ENCODE peak calls at places on chromosome 2, in four cellular contexts. One of them, this sample, is unnamed.

GRCh38 chr2:85154048-85154753 is 21.0 kb downstream of the TCF7L1 start:
- DNase-seq in NCI-H460: no peak
- DNase-seq in EL: no peak
- DNase-seq in stimulated activated CD4-positive, alpha-beta T cell treated with anti-CD3 and anti-CD28 coated beads, Interleukin-12 subunit alpha, Interleukin-12 subunit beta, amount 100 ng/mL, for 24 hours: no peak
- DNase-seq in this sample: no peak

GRCh38 chr2:204763974-204764703 is 218.9 kb downstream of the PARD3B start:
- DNase-seq in EL: no peak
- DNase-seq in stimulated activated CD4-positive, alpha-beta T cell treated with anti-CD3 and anti-CD28 coated beads, Interleukin-12 subunit alpha, Interleukin-12 subunit beta, amount 100 ng/mL, for 24 hours: no peak
- DNase-seq in NCI-H460: no peak
- DNase-seq in this sample: no peak

GRCh38 chr2:58923869-58924268 is 682.7 kb upstream of the FANCL start:
- DNase-seq in EL: peak
- DNase-seq in NCI-H460: no peak
- DNase-seq in stimulated activated CD4-positive, alpha-beta T cell treated with anti-CD3 and anti-CD28 coated beads, Interleukin-12 subunit alpha, Interleukin-12 subunit beta, amount 100 ng/mL, for 24 hours: no peak
- DNase-seq in this sample: peak

GRCh38 chr2:83342860-83343329 is 1116.2 kb downstream of the SUCLG1 start:
- DNase-seq in NCI-H460: no peak
- DNase-seq in EL: no peak
- DNase-seq in stimulated activated CD4-positive, alpha-beta T cell treated with anti-CD3 and anti-CD28 coated beads, Interleukin-12 subunit alpha, Interleukin-12 subunit beta, amount 100 ng/mL, for 24 hours: no peak
- DNase-seq in this sample: no peak

GRCh38 chr2:3212984-3213383 is 164.6 kb downstream of the EIPR1 start:
- DNase-seq in EL: no peak
- DNase-seq in NCI-H460: no peak
- DNase-seq in stimulated activated CD4-positive, alpha-beta T cell treated with anti-CD3 and anti-CD28 coated beads, Interleukin-12 subunit alpha, Interleukin-12 subunit beta, amount 100 ng/mL, for 24 hours: no peak
- DNase-seq in this sample: no peak

GRCh38 chr2:20611077-20611843 is 39.6 kb downstream of the HS1BP3 start:
- DNase-seq in stimulated activated CD4-positive, alpha-beta T cell treated with anti-CD3 and anti-CD28 coated beads, Interleukin-12 subunit alpha, Interleukin-12 subunit beta, amount 100 ng/mL, for 24 hours: no peak
- DNase-seq in EL: peak
- DNase-seq in NCI-H460: no peak
- DNase-seq in this sample: peak

GRCh38 chr2:113390133-113390849 is 47.2 kb upstream of the ZNG1B start:
- DNase-seq in NCI-H460: peak
- DNase-seq in EL: peak
- DNase-seq in stimulated activated CD4-positive, alpha-beta T cell treated with anti-CD3 and anti-CD28 coated beads, Interleukin-12 subunit alpha, Interleukin-12 subunit beta, amount 100 ng/mL, for 24 hours: peak
- DNase-seq in this sample: peak

GRCh38 chr2:208306291-208306690 is 40.2 kb downstream of the PIKFYVE start:
- DNase-seq in stimulated activated CD4-positive, alpha-beta T cell treated with anti-CD3 and anti-CD28 coated beads, Interleukin-12 subunit alpha, Interleukin-12 subunit beta, amount 100 ng/mL, for 24 hours: no peak
- DNase-seq in NCI-H460: no peak
- DNase-seq in EL: peak
- DNase-seq in this sample: peak

GRCh38 chr2:7427293-7428060 is 510.3 kb downstream of the RNF144A start:
- DNase-seq in NCI-H460: peak
- DNase-seq in stimulated activated CD4-positive, alpha-beta T cell treated with anti-CD3 and anti-CD28 coated beads, Interleukin-12 subunit alpha, Interleukin-12 subunit beta, amount 100 ng/mL, for 24 hours: no peak
- DNase-seq in EL: peak
- DNase-seq in this sample: peak

GRCh38 chr2:210961249-210961648 is 404.9 kb downstream of the CPS1 start:
- DNase-seq in NCI-H460: no peak
- DNase-seq in EL: no peak
- DNase-seq in stimulated activated CD4-positive, alpha-beta T cell treated with anti-CD3 and anti-CD28 coated beads, Interleukin-12 subunit alpha, Interleukin-12 subunit beta, amount 100 ng/mL, for 24 hours: no peak
- DNase-seq in this sample: no peak

GRCh38 chr2:228652366-228652765 is 470.9 kb upstream of the SPHKAP start:
- DNase-seq in stimulated activated CD4-positive, alpha-beta T cell treated with anti-CD3 and anti-CD28 coated beads, Interleukin-12 subunit alpha, Interleukin-12 subunit beta, amount 100 ng/mL, for 24 hours: no peak
- DNase-seq in EL: peak
- DNase-seq in NCI-H460: no peak
- DNase-seq in this sample: peak

GRCh38 chr2:224997802-224998201 is 44.5 kb downstream of the DOCK10 start:
- DNase-seq in stimulated activated CD4-positive, alpha-beta T cell treated with anti-CD3 and anti-CD28 coated beads, Interleukin-12 subunit alpha, Interleukin-12 subunit beta, amount 100 ng/mL, for 24 hours: no peak
- DNase-seq in NCI-H460: no peak
- DNase-seq in EL: no peak
- DNase-seq in this sample: peak

GRCh38 chr2:236979664-236980063 is 106.0 kb upstream of the COPS8 start:
- DNase-seq in EL: no peak
- DNase-seq in stimulated activated CD4-positive, alpha-beta T cell treated with anti-CD3 and anti-CD28 coated beads, Interleukin-12 subunit alpha, Interleukin-12 subunit beta, amount 100 ng/mL, for 24 hours: no peak
- DNase-seq in NCI-H460: no peak
- DNase-seq in this sample: no peak

GRCh38 chr2:29522951-29523669 is 398.3 kb downstream of the ALK start:
- DNase-seq in NCI-H460: no peak
- DNase-seq in stimulated activated CD4-positive, alpha-beta T cell treated with anti-CD3 and anti-CD28 coated beads, Interleukin-12 subunit alpha, Interleukin-12 subunit beta, amount 100 ng/mL, for 24 hours: no peak
- DNase-seq in EL: peak
- DNase-seq in this sample: peak

GRCh38 chr2:138445227-138445626 is 56.3 kb upstream of the SPOPL start:
- DNase-seq in stimulated activated CD4-positive, alpha-beta T cell treated with anti-CD3 and anti-CD28 coated beads, Interleukin-12 subunit alpha, Interleukin-12 subunit beta, amount 100 ng/mL, for 24 hours: no peak
- DNase-seq in EL: no peak
- DNase-seq in NCI-H460: no peak
- DNase-seq in this sample: no peak

GRCh38 chr2:228268756-228269155 is 87.3 kb upstream of the SPHKAP start:
- DNase-seq in EL: no peak
- DNase-seq in stimulated activated CD4-positive, alpha-beta T cell treated with anti-CD3 and anti-CD28 coated beads, Interleukin-12 subunit alpha, Interleukin-12 subunit beta, amount 100 ng/mL, for 24 hours: no peak
- DNase-seq in NCI-H460: no peak
- DNase-seq in this sample: no peak

GRCh38 chr2:159026170-159026569 is 57.7 kb downstream of the TANC1 start:
- DNase-seq in NCI-H460: no peak
- DNase-seq in stimulated activated CD4-positive, alpha-beta T cell treated with anti-CD3 and anti-CD28 coated beads, Interleukin-12 subunit alpha, Interleukin-12 subunit beta, amount 100 ng/mL, for 24 hours: no peak
- DNase-seq in EL: no peak
- DNase-seq in this sample: no peak

GRCh38 chr2:205427112-205427511 is 255.2 kb upstream of the NRP2 start:
- DNase-seq in NCI-H460: no peak
- DNase-seq in stimulated activated CD4-positive, alpha-beta T cell treated with anti-CD3 and anti-CD28 coated beads, Interleukin-12 subunit alpha, Interleukin-12 subunit beta, amount 100 ng/mL, for 24 hours: no peak
- DNase-seq in EL: peak
- DNase-seq in this sample: no peak

GRCh38 chr2:159290289-159290907 is 3.9 kb upstream of the WDSUB1 start:
- DNase-seq in NCI-H460: peak
- DNase-seq in EL: peak
- DNase-seq in stimulated activated CD4-positive, alpha-beta T cell treated with anti-CD3 and anti-CD28 coated beads, Interleukin-12 subunit alpha, Interleukin-12 subunit beta, amount 100 ng/mL, for 24 hours: no peak
- DNase-seq in this sample: peak

GRCh38 chr2:224572338-224572737 is 12.8 kb downstream of the CUL3 start:
- DNase-seq in NCI-H460: no peak
- DNase-seq in EL: no peak
- DNase-seq in stimulated activated CD4-positive, alpha-beta T cell treated with anti-CD3 and anti-CD28 coated beads, Interleukin-12 subunit alpha, Interleukin-12 subunit beta, amount 100 ng/mL, for 24 hours: no peak
- DNase-seq in this sample: no peak

GRCh38 chr2:17326717-17327116 is 191.5 kb downstream of the RAD51AP2 start:
- DNase-seq in NCI-H460: no peak
- DNase-seq in stimulated activated CD4-positive, alpha-beta T cell treated with anti-CD3 and anti-CD28 coated beads, Interleukin-12 subunit alpha, Interleukin-12 subunit beta, amount 100 ng/mL, for 24 hours: no peak
- DNase-seq in EL: no peak
- DNase-seq in this sample: no peak

GRCh38 chr2:177165103-177165583 is 47.5 kb upstream of the HNRNPA3 start:
- DNase-seq in stimulated activated CD4-positive, alpha-beta T cell treated with anti-CD3 and anti-CD28 coated beads, Interleukin-12 subunit alpha, Interleukin-12 subunit beta, amount 100 ng/mL, for 24 hours: no peak
- DNase-seq in EL: peak
- DNase-seq in NCI-H460: peak
- DNase-seq in this sample: peak

GRCh38 chr2:217797661-217798069 is 205.1 kb downstream of the TNS1 start:
- DNase-seq in stimulated activated CD4-positive, alpha-beta T cell treated with anti-CD3 and anti-CD28 coated beads, Interleukin-12 subunit alpha, Interleukin-12 subunit beta, amount 100 ng/mL, for 24 hours: no peak
- DNase-seq in EL: no peak
- DNase-seq in NCI-H460: no peak
- DNase-seq in this sample: no peak

GRCh38 chr2:162524849-162525248 is 180.9 kb downstream of the GCA start:
- DNase-seq in stimulated activated CD4-positive, alpha-beta T cell treated with anti-CD3 and anti-CD28 coated beads, Interleukin-12 subunit alpha, Interleukin-12 subunit beta, amount 100 ng/mL, for 24 hours: no peak
- DNase-seq in EL: no peak
- DNase-seq in NCI-H460: no peak
- DNase-seq in this sample: no peak

GRCh38 chr2:240187989-240188590 is 47.6 kb upstream of the OTOS start:
- DNase-seq in EL: no peak
- DNase-seq in stimulated activated CD4-positive, alpha-beta T cell treated with anti-CD3 and anti-CD28 coated beads, Interleukin-12 subunit alpha, Interleukin-12 subunit beta, amount 100 ng/mL, for 24 hours: no peak
- DNase-seq in NCI-H460: no peak
- DNase-seq in this sample: no peak

GRCh38 chr2:9167718-9168657 is 38.6 kb upstream of the ASAP2 start:
- DNase-seq in EL: no peak
- DNase-seq in NCI-H460: no peak
- DNase-seq in stimulated activated CD4-positive, alpha-beta T cell treated with anti-CD3 and anti-CD28 coated beads, Interleukin-12 subunit alpha, Interleukin-12 subunit beta, amount 100 ng/mL, for 24 hours: no peak
- DNase-seq in this sample: no peak

GRCh38 chr2:216905649-216906048 is 45.8 kb upstream of the TNP1 start:
- DNase-seq in EL: no peak
- DNase-seq in stimulated activated CD4-positive, alpha-beta T cell treated with anti-CD3 and anti-CD28 coated beads, Interleukin-12 subunit alpha, Interleukin-12 subunit beta, amount 100 ng/mL, for 24 hours: no peak
- DNase-seq in NCI-H460: no peak
- DNase-seq in this sample: no peak

GRCh38 chr2:105038383-105039061 is 653 bp downstream of the MRPS9 start:
- DNase-seq in EL: peak
- DNase-seq in stimulated activated CD4-positive, alpha-beta T cell treated with anti-CD3 and anti-CD28 coated beads, Interleukin-12 subunit alpha, Interleukin-12 subunit beta, amount 100 ng/mL, for 24 hours: no peak
- DNase-seq in NCI-H460: no peak
- DNase-seq in this sample: no peak

GRCh38 chr2:74383254-74383653 is 3.1 kb upstream of the DCTN1 start:
- DNase-seq in EL: peak
- DNase-seq in NCI-H460: no peak
- DNase-seq in stimulated activated CD4-positive, alpha-beta T cell treated with anti-CD3 and anti-CD28 coated beads, Interleukin-12 subunit alpha, Interleukin-12 subunit beta, amount 100 ng/mL, for 24 hours: no peak
- DNase-seq in this sample: peak

GRCh38 chr2:224555823-224556366 is 29.3 kb downstream of the CUL3 start:
- DNase-seq in NCI-H460: no peak
- DNase-seq in stimulated activated CD4-positive, alpha-beta T cell treated with anti-CD3 and anti-CD28 coated beads, Interleukin-12 subunit alpha, Interleukin-12 subunit beta, amount 100 ng/mL, for 24 hours: no peak
- DNase-seq in EL: no peak
- DNase-seq in this sample: no peak

GRCh38 chr2:101556033-101556459 is 81.1 kb upstream of the RFX8 start:
- DNase-seq in NCI-H460: no peak
- DNase-seq in EL: no peak
- DNase-seq in stimulated activated CD4-positive, alpha-beta T cell treated with anti-CD3 and anti-CD28 coated beads, Interleukin-12 subunit alpha, Interleukin-12 subunit beta, amount 100 ng/mL, for 24 hours: no peak
- DNase-seq in this sample: no peak

GRCh38 chr2:232006282-232006681 is 44.8 kb downstream of the DIS3L2 start:
- DNase-seq in stimulated activated CD4-positive, alpha-beta T cell treated with anti-CD3 and anti-CD28 coated beads, Interleukin-12 subunit alpha, Interleukin-12 subunit beta, amount 100 ng/mL, for 24 hours: no peak
- DNase-seq in NCI-H460: no peak
- DNase-seq in EL: no peak
- DNase-seq in this sample: no peak

GRCh38 chr2:224885295-224885694 is 157.0 kb downstream of the DOCK10 start:
- DNase-seq in NCI-H460: no peak
- DNase-seq in EL: peak
- DNase-seq in stimulated activated CD4-positive, alpha-beta T cell treated with anti-CD3 and anti-CD28 coated beads, Interleukin-12 subunit alpha, Interleukin-12 subunit beta, amount 100 ng/mL, for 24 hours: no peak
- DNase-seq in this sample: no peak

GRCh38 chr2:74250189-74250631 is 51.8 kb downstream of the MTHFD2 start:
- DNase-seq in EL: peak
- DNase-seq in NCI-H460: peak
- DNase-seq in stimulated activated CD4-positive, alpha-beta T cell treated with anti-CD3 and anti-CD28 coated beads, Interleukin-12 subunit alpha, Interleukin-12 subunit beta, amount 100 ng/mL, for 24 hours: peak
- DNase-seq in this sample: peak

GRCh38 chr2:241568738-241569137 is 10.2 kb downstream of the BOK start:
- DNase-seq in NCI-H460: no peak
- DNase-seq in stimulated activated CD4-positive, alpha-beta T cell treated with anti-CD3 and anti-CD28 coated beads, Interleukin-12 subunit alpha, Interleukin-12 subunit beta, amount 100 ng/mL, for 24 hours: no peak
- DNase-seq in EL: no peak
- DNase-seq in this sample: no peak

GRCh38 chr2:102558463-102558862 is 60.9 kb upstream of the SLC9A2 start:
- DNase-seq in NCI-H460: no peak
- DNase-seq in EL: no peak
- DNase-seq in stimulated activated CD4-positive, alpha-beta T cell treated with anti-CD3 and anti-CD28 coated beads, Interleukin-12 subunit alpha, Interleukin-12 subunit beta, amount 100 ng/mL, for 24 hours: no peak
- DNase-seq in this sample: no peak